ENCODE peak calls at places on chromosome 17, in seven cellular contexts. One of them, this sample, is unnamed.

GRCh38 chr17:16085066-16085699 is 85.6 kb downstream of the TTC19 start:
- DNase-seq in nephron progenitor cell: no peak
- DNase-seq in B cell: no peak
- DNase-seq in cardiac fibroblast: peak
- DNase-seq in psoas muscle: no peak
- DNase-seq in mesothelial cell of epicardium: no peak
- DNase-seq in HL-60: no peak
- DNase-seq in this sample: no peak

GRCh38 chr17:50203086-50203485 is 1.7 kb upstream of the COL1A1 start:
- DNase-seq in nephron progenitor cell: no peak
- DNase-seq in B cell: no peak
- DNase-seq in psoas muscle: no peak
- DNase-seq in HL-60: no peak
- DNase-seq in mesothelial cell of epicardium: no peak
- DNase-seq in cardiac fibroblast: no peak
- DNase-seq in this sample: no peak

GRCh38 chr17:59839646-59840328 is 53.0 kb downstream of the TUBD1 start:
- DNase-seq in cardiac fibroblast: peak
- DNase-seq in B cell: no peak
- DNase-seq in nephron progenitor cell: no peak
- DNase-seq in mesothelial cell of epicardium: no peak
- DNase-seq in psoas muscle: no peak
- DNase-seq in HL-60: no peak
- DNase-seq in this sample: no peak

GRCh38 chr17:80106751-80107150 is 5.4 kb downstream of the GAA start:
- DNase-seq in cardiac fibroblast: no peak
- DNase-seq in HL-60: no peak
- DNase-seq in nephron progenitor cell: no peak
- DNase-seq in psoas muscle: peak
- DNase-seq in mesothelial cell of epicardium: no peak
- DNase-seq in B cell: no peak
- DNase-seq in this sample: no peak

GRCh38 chr17:42122371-42123303 is at the start of gene HSPB9:
- DNase-seq in nephron progenitor cell: peak
- DNase-seq in mesothelial cell of epicardium: no peak
- DNase-seq in HL-60: no peak
- DNase-seq in psoas muscle: peak
- DNase-seq in cardiac fibroblast: no peak
- DNase-seq in B cell: no peak
- DNase-seq in this sample: no peak

GRCh38 chr17:12736526-12736925 is 52.8 kb upstream of the ARHGAP44 start:
- DNase-seq in HL-60: no peak
- DNase-seq in mesothelial cell of epicardium: no peak
- DNase-seq in B cell: no peak
- DNase-seq in psoas muscle: no peak
- DNase-seq in cardiac fibroblast: no peak
- DNase-seq in nephron progenitor cell: no peak
- DNase-seq in this sample: no peak

GRCh38 chr17:10292057-10292931 is 80.5 kb downstream of the MYH13 start:
- DNase-seq in mesothelial cell of epicardium: no peak
- DNase-seq in HL-60: no peak
- DNase-seq in B cell: no peak
- DNase-seq in nephron progenitor cell: no peak
- DNase-seq in cardiac fibroblast: peak
- DNase-seq in psoas muscle: peak
- DNase-seq in this sample: peak

GRCh38 chr17:51365090-51365489 is 104.7 kb downstream of the UTP18 start:
- DNase-seq in B cell: no peak
- DNase-seq in cardiac fibroblast: peak
- DNase-seq in nephron progenitor cell: no peak
- DNase-seq in HL-60: peak
- DNase-seq in psoas muscle: no peak
- DNase-seq in mesothelial cell of epicardium: no peak
- DNase-seq in this sample: no peak

GRCh38 chr17:64214950-64215349 is 48.1 kb downstream of the TEX2 start:
- DNase-seq in mesothelial cell of epicardium: no peak
- DNase-seq in HL-60: no peak
- DNase-seq in cardiac fibroblast: no peak
- DNase-seq in psoas muscle: no peak
- DNase-seq in nephron progenitor cell: no peak
- DNase-seq in B cell: no peak
- DNase-seq in this sample: no peak

GRCh38 chr17:26792486-26792885 is 501.4 kb upstream of the WSB1 start:
- DNase-seq in mesothelial cell of epicardium: no peak
- DNase-seq in B cell: peak
- DNase-seq in cardiac fibroblast: peak
- DNase-seq in nephron progenitor cell: no peak
- DNase-seq in HL-60: no peak
- DNase-seq in psoas muscle: no peak
- DNase-seq in this sample: no peak

GRCh38 chr17:9768381-9768934 is 22.9 kb downstream of the DHRS7C start:
- DNase-seq in nephron progenitor cell: no peak
- DNase-seq in mesothelial cell of epicardium: no peak
- DNase-seq in psoas muscle: no peak
- DNase-seq in B cell: peak
- DNase-seq in cardiac fibroblast: peak
- DNase-seq in HL-60: no peak
- DNase-seq in this sample: peak

GRCh38 chr17:63998721-63999679 is 849 bp downstream of the PRR29 start:
- DNase-seq in cardiac fibroblast: no peak
- DNase-seq in HL-60: no peak
- DNase-seq in nephron progenitor cell: no peak
- DNase-seq in mesothelial cell of epicardium: no peak
- DNase-seq in psoas muscle: no peak
- DNase-seq in B cell: peak
- DNase-seq in this sample: no peak

GRCh38 chr17:144936-145670 is 7.7 kb downstream of the SCGB1C2 start:
- DNase-seq in HL-60: no peak
- DNase-seq in cardiac fibroblast: no peak
- DNase-seq in psoas muscle: no peak
- DNase-seq in nephron progenitor cell: no peak
- DNase-seq in mesothelial cell of epicardium: peak
- DNase-seq in B cell: no peak
- DNase-seq in this sample: no peak

GRCh38 chr17:34313164-34313563 is 6.1 kb upstream of the CCL8 start:
- DNase-seq in psoas muscle: no peak
- DNase-seq in cardiac fibroblast: peak
- DNase-seq in HL-60: no peak
- DNase-seq in nephron progenitor cell: no peak
- DNase-seq in mesothelial cell of epicardium: no peak
- DNase-seq in B cell: no peak
- DNase-seq in this sample: no peak

DNA sequence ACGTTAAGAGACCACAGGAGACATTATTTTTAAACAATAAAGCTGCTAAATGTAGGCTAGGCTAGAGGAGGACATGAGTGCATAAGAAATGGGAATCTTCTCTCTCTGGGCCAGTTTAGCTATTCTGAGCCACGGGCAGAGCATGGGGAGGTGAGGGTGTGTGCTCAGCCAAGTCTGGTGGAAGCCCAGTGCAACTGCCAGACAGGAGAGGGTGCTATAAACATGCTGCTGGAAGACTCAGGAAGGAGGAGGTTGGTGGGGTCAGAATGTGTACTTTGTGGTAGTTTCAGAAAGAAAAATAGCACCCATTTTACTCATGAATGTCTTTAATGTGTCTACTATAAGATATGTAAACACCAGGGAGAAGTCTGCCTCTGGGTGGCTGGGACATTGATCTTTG is 5.9 kb upstream of the SDK2 start:
- DNase-seq in nephron progenitor cell: no peak
- DNase-seq in B cell: no peak
- DNase-seq in psoas muscle: peak
- DNase-seq in cardiac fibroblast: no peak
- DNase-seq in HL-60: peak
- DNase-seq in mesothelial cell of epicardium: peak
- DNase-seq in this sample: no peak
- TF ChIP-seq CTCF in nephron progenitor cell: no peak
- TF ChIP-seq CTCF in B cell: no peak
- TF ChIP-seq CTCF in psoas muscle: no peak
- TF ChIP-seq CTCF in cardiac fibroblast: no peak
- TF ChIP-seq CTCF in HL-60: peak
- TF ChIP-seq CTCF in mesothelial cell of epicardium: no peak
- TF ChIP-seq CTCF in this sample: no peak

GRCh38 chr17:81393684-81394376 is 1.4 kb upstream of the BAHCC1 start:
- DNase-seq in mesothelial cell of epicardium: peak
- DNase-seq in nephron progenitor cell: peak
- DNase-seq in cardiac fibroblast: peak
- DNase-seq in HL-60: peak
- DNase-seq in psoas muscle: peak
- DNase-seq in B cell: peak
- DNase-seq in this sample: peak
- TF ChIP-seq CTCF in mesothelial cell of epicardium: peak
- TF ChIP-seq CTCF in nephron progenitor cell: peak
- TF ChIP-seq CTCF in cardiac fibroblast: no peak
- TF ChIP-seq CTCF in HL-60: no peak
- TF ChIP-seq CTCF in psoas muscle: no peak
- TF ChIP-seq CTCF in B cell: no peak
- TF ChIP-seq CTCF in this sample: no peak

GRCh38 chr17:65797101-65797500 is 235.7 kb upstream of the AXIN2 start:
- DNase-seq in B cell: no peak
- DNase-seq in psoas muscle: no peak
- DNase-seq in HL-60: no peak
- DNase-seq in nephron progenitor cell: no peak
- DNase-seq in cardiac fibroblast: no peak
- DNase-seq in mesothelial cell of epicardium: no peak
- DNase-seq in this sample: no peak

GRCh38 chr17:65797809-65798208 is 236.4 kb upstream of the AXIN2 start:
- DNase-seq in HL-60: no peak
- DNase-seq in nephron progenitor cell: peak
- DNase-seq in mesothelial cell of epicardium: no peak
- DNase-seq in cardiac fibroblast: peak
- DNase-seq in B cell: no peak
- DNase-seq in psoas muscle: no peak
- DNase-seq in this sample: no peak

GRCh38 chr17:65790241-65790640 is 228.8 kb upstream of the AXIN2 start:
- DNase-seq in HL-60: no peak
- DNase-seq in B cell: no peak
- DNase-seq in nephron progenitor cell: no peak
- DNase-seq in cardiac fibroblast: no peak
- DNase-seq in psoas muscle: no peak
- DNase-seq in mesothelial cell of epicardium: no peak
- DNase-seq in this sample: no peak

GRCh38 chr17:65799454-65799853 is 238.0 kb upstream of the AXIN2 start:
- DNase-seq in HL-60: no peak
- DNase-seq in mesothelial cell of epicardium: no peak
- DNase-seq in nephron progenitor cell: no peak
- DNase-seq in cardiac fibroblast: no peak
- DNase-seq in B cell: no peak
- DNase-seq in psoas muscle: no peak
- DNase-seq in this sample: no peak

DNA sequence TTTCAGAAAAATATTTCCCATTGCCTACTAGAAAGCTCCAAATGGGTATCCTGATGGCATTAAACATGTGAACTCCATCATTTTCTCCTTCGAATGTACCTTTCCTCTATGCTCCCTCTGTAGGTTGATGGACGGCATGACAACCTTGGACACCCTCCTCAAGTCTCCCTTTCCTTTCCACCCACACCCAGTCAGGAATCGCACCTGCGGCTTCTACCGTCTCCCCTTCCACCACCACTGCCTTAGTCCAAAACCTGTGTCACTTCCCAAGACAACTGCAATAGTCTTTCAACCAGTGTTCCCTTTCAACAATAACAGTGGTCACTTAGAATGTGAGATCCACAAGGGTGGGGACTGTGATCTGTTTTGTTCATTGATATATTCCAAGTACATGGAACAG is 233.1 kb upstream of the AXIN2 start:
- DNase-seq in B cell: no peak
- DNase-seq in mesothelial cell of epicardium: no peak
- DNase-seq in psoas muscle: no peak
- DNase-seq in HL-60: peak
- DNase-seq in cardiac fibroblast: peak
- DNase-seq in nephron progenitor cell: peak
- DNase-seq in this sample: no peak
- TF ChIP-seq CTCF in B cell: no peak
- TF ChIP-seq CTCF in mesothelial cell of epicardium: peak
- TF ChIP-seq CTCF in psoas muscle: peak
- TF ChIP-seq CTCF in HL-60: peak
- TF ChIP-seq CTCF in cardiac fibroblast: peak
- TF ChIP-seq CTCF in nephron progenitor cell: peak
- TF ChIP-seq CTCF in this sample: no peak

GRCh38 chr17:44935116-44935515 is 12.5 kb downstream of the KIF18B start:
- DNase-seq in nephron progenitor cell: no peak
- DNase-seq in cardiac fibroblast: no peak
- DNase-seq in psoas muscle: no peak
- DNase-seq in HL-60: no peak
- DNase-seq in B cell: no peak
- DNase-seq in mesothelial cell of epicardium: no peak
- DNase-seq in this sample: no peak

GRCh38 chr17:44932096-44932495 is 15.5 kb downstream of the KIF18B start:
- DNase-seq in psoas muscle: no peak
- DNase-seq in HL-60: no peak
- DNase-seq in nephron progenitor cell: no peak
- DNase-seq in B cell: no peak
- DNase-seq in cardiac fibroblast: no peak
- DNase-seq in mesothelial cell of epicardium: no peak
- DNase-seq in this sample: no peak

GRCh38 chr17:44934745-44935105 is 12.8 kb downstream of the KIF18B start:
- DNase-seq in B cell: no peak
- DNase-seq in mesothelial cell of epicardium: no peak
- DNase-seq in HL-60: no peak
- DNase-seq in cardiac fibroblast: no peak
- DNase-seq in psoas muscle: no peak
- DNase-seq in nephron progenitor cell: no peak
- DNase-seq in this sample: no peak

GRCh38 chr17:44932526-44933097 is 15.0 kb downstream of the KIF18B start:
- DNase-seq in mesothelial cell of epicardium: no peak
- DNase-seq in psoas muscle: no peak
- DNase-seq in nephron progenitor cell: no peak
- DNase-seq in B cell: no peak
- DNase-seq in HL-60: no peak
- DNase-seq in cardiac fibroblast: no peak
- DNase-seq in this sample: no peak

DNA sequence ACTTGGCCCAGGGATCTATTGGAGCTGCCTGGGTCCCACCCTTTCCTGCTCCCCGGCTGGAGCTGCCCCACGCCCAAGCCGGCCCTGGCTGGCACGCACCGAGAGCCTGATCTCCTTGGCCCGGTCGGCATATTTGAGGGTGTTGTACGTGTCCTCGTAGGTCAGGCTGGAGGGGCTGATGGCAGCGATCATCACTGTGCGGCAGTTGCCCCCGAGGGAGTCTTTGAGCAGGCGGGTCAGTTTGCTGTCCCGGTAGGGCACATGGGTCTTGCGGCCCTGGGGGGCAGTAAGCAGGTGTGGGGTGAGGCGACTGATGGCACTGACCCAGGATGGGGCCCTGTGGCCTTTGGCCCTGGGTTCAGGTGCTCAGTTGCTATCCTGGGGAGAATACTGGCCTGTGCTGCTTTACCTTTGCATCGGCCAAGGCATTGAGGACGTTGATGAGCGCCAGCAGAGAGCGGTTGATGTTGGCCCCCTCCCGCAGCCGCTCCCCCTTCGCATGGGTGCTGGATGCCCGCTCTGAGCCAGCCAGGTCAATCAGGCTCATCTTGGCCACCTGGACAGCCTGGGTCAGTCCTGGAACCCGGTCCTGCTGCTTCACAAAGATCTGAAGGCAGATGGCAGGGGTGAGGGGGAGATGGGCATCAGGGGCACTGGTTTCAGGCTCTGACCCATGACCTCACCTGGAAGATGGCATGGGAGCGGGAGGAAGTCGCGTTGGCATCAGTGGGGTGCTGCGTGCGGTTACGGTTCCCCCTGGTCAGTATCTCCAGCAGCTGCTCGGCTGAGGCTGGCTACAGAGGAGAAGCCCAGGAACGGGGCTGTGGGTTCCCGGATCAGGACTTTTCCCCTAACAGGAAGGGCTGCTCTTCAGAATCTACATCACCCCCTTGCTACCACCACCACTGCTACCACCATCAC is 13.5 kb downstream of the KIF18B start:
- DNase-seq in cardiac fibroblast: no peak
- DNase-seq in HL-60: no peak
- DNase-seq in mesothelial cell of epicardium: no peak
- DNase-seq in B cell: no peak
- DNase-seq in psoas muscle: no peak
- DNase-seq in nephron progenitor cell: no peak
- DNase-seq in this sample: no peak
- TF ChIP-seq CTCF in cardiac fibroblast: no peak
- TF ChIP-seq CTCF in HL-60: no peak
- TF ChIP-seq CTCF in mesothelial cell of epicardium: no peak
- TF ChIP-seq CTCF in B cell: no peak
- TF ChIP-seq CTCF in psoas muscle: no peak
- TF ChIP-seq CTCF in nephron progenitor cell: no peak
- TF ChIP-seq CTCF in this sample: no peak